ENCODE peak calls at places on chromosomes 2 and 18, in eight cellular contexts. D, B, A, M, H, F, G and X are unnamed samples.

GRCh38 chr18:44133483-44133882 is 547.2 kb upstream of the SETBP1 start:
- DNase-seq in H (no peak), B (no peak), G (no peak), F (no peak), M (no peak), A (no peak), D (no peak), X (no peak)

GRCh38 chr2:19465965-19466364 is 107.5 kb upstream of the OSR1 start:
- DNase-seq in M (no peak), A (no peak), B (no peak), F (no peak), H (no peak), D (no peak), G (no peak), X (no peak)

GRCh38 chr2:21740529-21740928 is 616.8 kb downstream of the TDRD15 start:
- DNase-seq in B (no peak), M (no peak), F (no peak), A (no peak), D (no peak), G (no peak), H (no peak), X (no peak)

GRCh38 chr2:238860966-238861730 is 13.3 kb downstream of the TWIST2 start:
- DNase-seq in F (no peak), M (no peak), D (no peak), H (no peak), B (no peak), A (no peak), G (no peak), X (no peak)

GRCh38 chr2:207873794-207874193 is 104.1 kb upstream of the FZD5 start:
- DNase-seq in D (no peak), B (peak; percentile 39), M (no peak), H (no peak), G (no peak), F (no peak), A (no peak), X (no peak)

GRCh38 chr2:97651114-97651513 is 5.3 kb downstream of the COX5B start:
- DNase-seq in D (no peak), M (no peak), G (no peak), A (no peak), H (no peak), F (no peak), B (no peak), X (no peak)

GRCh38 chr2:218343591-218343990 is 13.1 kb upstream of the CATIP start:
- DNase-seq in B (no peak), A (no peak), G (peak; percentile 67), M (no peak), F (no peak), D (no peak), H (no peak), X (no peak)

GRCh38 chr18:77223221-77223639 is 26.4 kb upstream of the GALR1 start:
- DNase-seq in G (no peak), H (no peak), F (no peak), M (no peak), B (no peak), A (no peak), D (no peak), X (no peak)

GRCh38 chr2:164826293-164827243 is 15.1 kb downstream of the COBLL1 start:
- DNase-seq in H (no peak), D (peak; percentile 73), B (no peak), M (no peak), A (no peak), G (no peak), F (peak; percentile 35), X (no peak)

GRCh38 chr18:41646915-41647314 is 308.1 kb upstream of the PIK3C3 start:
- DNase-seq in A (no peak), M (no peak), B (no peak), D (no peak), F (no peak), H (no peak), G (no peak), X (no peak)

GRCh38 chr18:45050712-45051639 is 370.3 kb downstream of the SETBP1 start:
- DNase-seq in D (no peak), M (no peak), G (peak; percentile 65), F (peak; percentile 84), A (no peak), H (peak; percentile 48), B (no peak), X (no peak)

GRCh38 chr18:58135806-58136331 is 91.8 kb downstream of the NEDD4L start:
- DNase-seq in D (peak; percentile 80), M (peak; percentile 67), F (no peak), A (peak; percentile 80), H (no peak), B (peak; percentile 79), G (peak; percentile 57), X (peak; percentile 57)

GRCh38 chr2:117436697-117437096 is 377.8 kb upstream of the DDX18 start:
- DNase-seq in H (no peak), F (no peak), A (no peak), D (no peak), G (no peak), M (no peak), B (no peak), X (no peak)

GRCh38 chr2:28224648-28225471 is 167.8 kb upstream of the FOSL2 start:
- DNase-seq in G (peak; percentile 18), M (no peak), D (no peak), A (peak; percentile 7), B (no peak), F (peak; percentile 94), H (peak; percentile 78), X (no peak)

GRCh38 chr2:158665536-158666302 is 129.4 kb upstream of the DAPL1 start:
- DNase-seq in D (no peak), H (no peak), G (peak; percentile 14), B (no peak), F (no peak), A (no peak), M (no peak), X (no peak)

GRCh38 chr2:241540766-241541561 is 17.6 kb upstream of the BOK start:
- DNase-seq in A (peak; percentile 71), M (peak; percentile 70), D (peak; percentile 68), F (no peak), G (peak; percentile 22), B (peak; percentile 73), H (no peak), X (peak; percentile 78)

GRCh38 chr2:218839893-218840292 is 8.3 kb upstream of the PRKAG3 start:
- DNase-seq in A (no peak), D (no peak), H (no peak), G (no peak), B (no peak), M (no peak), F (no peak), X (no peak)

GRCh38 chr2:84338069-84338468 is 121.0 kb downstream of the SUCLG1 start:
- DNase-seq in H (no peak), B (no peak), F (peak; percentile 72), M (no peak), A (no peak), G (no peak), D (no peak), X (no peak)

GRCh38 chr18:34990571-34990970 is 50.6 kb upstream of the MAPRE2 start:
- DNase-seq in A (no peak), D (no peak), G (peak; percentile 45), M (no peak), H (no peak), F (no peak), B (no peak), X (no peak)

GRCh38 chr18:44098551-44099098 is 582.1 kb upstream of the SETBP1 start:
- DNase-seq in A (peak; percentile 39), D (no peak), G (peak; percentile 27), M (no peak), H (no peak), F (no peak), B (no peak), X (no peak)

GRCh38 chr2:197777823-197778407 is 7.2 kb downstream of the BOLL start:
- DNase-seq in M (peak; percentile 16), A (no peak), D (peak; percentile 45), G (no peak), B (no peak), H (no peak), F (peak; percentile 8), X (peak; percentile 22)

GRCh38 chr18:47557160-47557559 is 305.7 kb upstream of the SKOR2 start:
- DNase-seq in H (no peak), B (no peak), F (no peak), M (no peak), G (no peak), A (no peak), D (no peak), X (no peak)

GRCh38 chr2:122423934-122424333 is 668.5 kb downstream of the TSN start:
- DNase-seq in G (no peak), F (no peak), D (no peak), A (no peak), H (no peak), B (no peak), M (no peak), X (no peak)

GRCh38 chr2:80437959-80438358 is 133.4 kb upstream of the LRRTM1 start:
- DNase-seq in M (no peak), A (no peak), H (no peak), G (no peak), F (no peak), B (no peak), D (no peak), X (no peak)
- TF ChIP-seq CTCF in M (no peak), A (no peak), H (no peak), G (no peak), F (no peak), B (no peak), D (no peak), X (no peak)

GRCh38 chr2:168084267-168084781 is 163.1 kb downstream of the STK39 start:
- DNase-seq in B (no peak), F (no peak), G (no peak), M (no peak), D (no peak), A (peak; percentile 37), H (no peak), X (no peak)
- TF ChIP-seq CTCF in B (no peak), F (no peak), G (no peak), M (no peak), D (no peak), A (peak; percentile 10), H (no peak), X (no peak)

GRCh38 chr2:201344663-201345366 is 12.3 kb downstream of the FLACC1 start:
- DNase-seq in F (no peak), D (peak; percentile 12), B (no peak), H (no peak), M (no peak), G (no peak), A (peak; percentile 25), X (no peak)
- TF ChIP-seq CTCF in F (no peak), D (no peak), B (peak; percentile 26), H (peak; percentile 4), M (peak; percentile 80), G (peak; percentile 31), A (peak; percentile 29), X (no peak)

DNA sequence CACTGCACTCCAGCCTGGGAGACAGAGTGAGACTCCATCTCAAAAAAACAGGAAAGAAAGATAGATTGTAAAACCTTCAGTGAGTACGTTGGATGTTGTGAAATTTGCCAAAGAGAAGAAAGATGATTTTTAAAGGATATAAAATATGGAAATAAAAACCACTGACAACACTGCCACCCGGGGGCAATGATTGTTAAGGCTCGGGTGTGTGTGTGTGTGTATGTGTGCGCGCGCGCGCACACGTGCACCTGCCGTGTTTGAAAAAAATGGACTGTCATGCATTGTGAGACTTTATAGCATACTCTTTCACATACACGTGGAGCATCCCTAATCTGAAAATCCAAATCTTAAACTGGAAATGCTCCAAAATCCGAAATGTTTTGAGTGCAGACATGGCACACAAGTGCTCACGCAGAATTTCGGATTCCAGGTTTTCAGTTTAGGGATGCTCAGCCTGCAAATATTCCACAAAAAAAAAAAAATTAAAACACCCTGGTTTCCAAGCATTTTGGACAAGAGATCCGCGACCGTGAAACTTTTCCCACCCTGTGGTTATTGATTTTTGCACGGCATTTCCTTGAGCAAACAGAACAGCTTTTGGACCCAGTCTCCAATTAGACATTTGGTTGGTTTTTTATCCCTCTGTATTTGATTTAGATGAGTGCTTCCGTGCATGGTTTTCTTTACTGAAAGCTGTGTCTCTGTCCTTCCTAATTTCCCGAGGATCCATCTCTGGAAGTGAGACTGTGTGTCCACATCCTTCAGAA is 269.2 kb downstream of the AGAP1 start:
- DNase-seq in M (no peak), G (no peak), B (no peak), A (no peak), D (no peak), H (no peak), F (no peak), X (no peak)
- TF ChIP-seq CTCF in M (no peak), G (peak; percentile 31), B (no peak), A (peak; percentile 11), D (no peak), H (no peak), F (no peak), X (no peak)